ENCODE peak calls at places on chromosomes 5 and 9, in eight cellular contexts. K is Peyer's patch, W is body of pancreas, U is breast epithelium, T is suprapubic skin, F is gastrocnemius medialis, S is GM12878, L is H1. C is an unnamed sample.

GRCh38 chr9:35423499-35423898 is 66.4 kb upstream of the RUSC2 start:
- DNase-seq in T (no peak), F (no peak), S (no peak), K (no peak), W (no peak), L (no peak), U (no peak), C (no peak)

GRCh38 chr5:32833127-32833526 is 122.0 kb downstream of the NPR3 start:
- DNase-seq in L (no peak), U (no peak), K (no peak), W (peak; percentile 71), T (no peak), F (no peak), S (no peak), C (no peak)

GRCh38 chr5:5891350-5891749 is 468.9 kb downstream of the ICE1 start:
- DNase-seq in T (no peak), W (no peak), S (no peak), U (no peak), F (no peak), K (no peak), L (no peak), C (no peak)

GRCh38 chr5:78649220-78649700 is 688 bp upstream of the LHFPL2 start:
- DNase-seq in W (peak; percentile 23), S (no peak), T (no peak), L (no peak), U (no peak), F (no peak), K (peak; percentile 22), C (no peak)

GRCh38 chr5:179225387-179225786 is 119.9 kb downstream of the ADAMTS2 start:
- DNase-seq in F (no peak), K (no peak), W (no peak), T (peak; percentile 65), L (no peak), U (peak; percentile 45), S (no peak), C (no peak)

GRCh38 chr9:135338546-135338945 is 141.0 kb upstream of the PPP1R26 start:
- DNase-seq in K (no peak), T (peak; percentile 62), S (no peak), L (no peak), U (no peak), F (no peak), W (no peak), C (no peak)

GRCh38 chr5:77232959-77233358 is 22.5 kb downstream of the PDE8B start:
- DNase-seq in F (no peak), T (no peak), W (no peak), U (no peak), K (no peak), S (no peak), L (no peak), C (no peak)

GRCh38 chr5:90518666-90519065 is 10.7 kb downstream of the LYSMD3 start:
- DNase-seq in K (no peak), L (no peak), F (no peak), T (no peak), W (no peak), U (no peak), S (no peak), C (no peak)

GRCh38 chr9:129752915-129753724 is at the start of gene PTGES:
- DNase-seq in T (peak; percentile 89), F (peak; percentile 23), U (peak; percentile 78), W (peak; percentile 65), L (no peak), S (no peak), K (peak; percentile 29), C (peak; percentile 73)

GRCh38 chr5:133993152-133993548 is 11.6 kb downstream of the VDAC1 start:
- DNase-seq in F (no peak), S (no peak), T (no peak), W (no peak), L (no peak), U (no peak), K (no peak), C (no peak)

GRCh38 chr9:107732781-107733529 is 243.4 kb upstream of the KLF4 start:
- DNase-seq in K (no peak), L (no peak), U (no peak), T (no peak), F (peak; percentile 54), W (peak; percentile 57), S (no peak), C (peak; percentile 62)

GRCh38 chr5:55989860-55990259 is 4.9 kb downstream of the IL6ST start:
- DNase-seq in K (no peak), U (no peak), F (no peak), W (no peak), L (no peak), T (no peak), S (no peak), C (no peak)

GRCh38 chr9:98367923-98368322 is 112.5 kb upstream of the TBC1D2 start:
- DNase-seq in U (no peak), T (no peak), S (no peak), L (no peak), W (no peak), F (no peak), K (no peak), C (no peak)

GRCh38 chr9:98074119-98074990 is 17.8 kb downstream of the NANS start:
- DNase-seq in T (no peak), W (peak; percentile 47), K (peak; percentile 64), U (peak; percentile 73), S (no peak), L (no peak), F (peak; percentile 20), C (peak; percentile 69)

DNA sequence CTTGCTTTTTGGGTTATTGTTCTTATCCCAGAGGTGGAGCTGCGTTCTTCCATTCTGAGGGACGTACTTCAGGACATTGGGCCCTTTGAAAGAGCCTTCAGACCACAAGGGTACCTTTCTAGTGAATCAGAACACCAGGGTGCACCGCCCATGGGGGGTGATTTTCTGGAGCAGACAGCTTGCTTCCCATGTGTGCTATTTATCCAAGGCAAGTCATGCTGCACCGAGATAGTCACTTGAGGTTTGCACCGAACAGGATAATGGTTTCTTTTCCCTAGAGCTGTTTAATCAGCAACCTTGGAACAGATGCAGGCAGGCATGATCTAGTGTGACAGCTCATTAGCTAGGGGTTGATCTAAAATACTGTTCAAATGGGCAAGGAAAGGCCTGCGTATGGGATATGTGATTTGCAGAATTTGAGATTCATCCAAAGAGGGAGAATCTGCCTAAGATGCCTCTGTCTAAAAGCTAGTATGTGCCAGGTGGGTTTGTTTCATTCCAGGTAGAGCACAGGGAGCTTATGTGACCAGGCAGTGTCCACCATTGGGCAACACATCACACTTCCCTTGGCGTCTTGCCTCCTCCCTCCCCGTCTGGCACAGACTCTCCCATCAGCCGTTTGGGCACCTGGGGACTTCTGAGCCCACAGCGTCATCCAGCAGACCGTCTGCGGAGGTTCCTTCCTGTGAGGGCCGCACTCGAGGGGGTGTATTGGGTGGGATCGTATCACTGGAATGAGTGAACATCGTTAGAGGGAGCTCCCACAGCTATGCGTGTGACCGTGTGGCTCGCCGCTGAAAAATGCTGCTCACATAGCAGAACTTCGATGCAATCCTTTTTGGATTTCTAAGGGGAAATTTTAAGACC is 23.0 kb downstream of the ABL1 start:
- DNase-seq in K (no peak), T (peak; percentile 82), U (no peak), W (peak; percentile 40), L (no peak), S (no peak), F (peak; percentile 25), C (peak; percentile 56)
- TF ChIP-seq POLR2A in K (no peak), T (no peak), U (no peak), W (no peak), L (no peak), S (no peak), F (no peak), C (no peak)

GRCh38 chr5:36066540-36067210 is at the start of gene UGT3A2:
- DNase-seq in L (peak; percentile 86), T (no peak), W (no peak), F (no peak), U (no peak), S (no peak), K (no peak), C (no peak)

GRCh38 chr5:36073595-36074216 is 7.0 kb upstream of the UGT3A2 start:
- DNase-seq in U (no peak), L (peak; percentile 44), W (no peak), K (no peak), T (no peak), F (no peak), S (no peak), C (no peak)

GRCh38 chr5:36068751-36069281 is 2.1 kb upstream of the UGT3A2 start:
- DNase-seq in T (no peak), F (no peak), W (no peak), S (no peak), L (no peak), K (no peak), U (no peak), C (no peak)

GRCh38 chr5:36066001-36066539 is 612 bp downstream of the UGT3A2 start:
- DNase-seq in K (no peak), W (no peak), L (no peak), U (no peak), F (no peak), S (no peak), T (no peak), C (no peak)

GRCh38 chr5:36070687-36071571 is 4.2 kb upstream of the UGT3A2 start:
- DNase-seq in S (no peak), K (no peak), T (no peak), U (no peak), F (no peak), L (no peak), W (peak; percentile 48), C (no peak)
- H3K27ac ChIP-seq in S (no peak overlapping the region), K (no peak overlapping the region), T (no peak overlapping the region), U (no peak overlapping the region), F (no peak overlapping the region), L (no peak overlapping the region), W (no peak overlapping the region), C (no peak overlapping the region)

DNA sequence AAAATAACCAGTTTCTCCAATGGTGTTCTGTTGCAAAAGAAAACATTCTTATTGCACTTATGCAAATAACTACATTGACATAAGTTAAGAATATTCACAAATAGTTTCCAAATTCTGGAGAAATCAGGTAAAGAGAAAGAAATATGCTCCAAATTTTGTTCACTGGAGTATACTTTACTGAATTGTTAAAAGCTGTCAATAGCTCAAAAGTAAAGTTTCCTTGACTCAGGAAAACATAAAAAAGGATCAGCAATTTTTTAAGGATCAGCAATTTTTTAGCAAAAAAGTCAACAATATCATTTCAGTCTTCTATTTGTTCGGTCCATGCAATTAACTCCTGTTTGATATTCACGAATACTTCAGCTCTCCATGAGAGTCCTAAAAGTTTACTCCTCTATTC is 51.6 kb downstream of the ANXA2R start:
- DNase-seq in W (no peak), K (no peak), S (no peak), T (no peak), F (no peak), U (no peak), L (no peak), C (no peak)
- TF ChIP-seq POLR2A in W (no peak), K (no peak), S (no peak), T (no peak), F (no peak), U (no peak), L (no peak), C (no peak)

GRCh38 chr9:75889577-75889976 is 896 bp upstream of the PCSK5 start:
- DNase-seq in F (no peak), U (no peak), T (no peak), K (no peak), S (no peak), W (peak; percentile 20), L (no peak), C (peak; percentile 23)
- H3K27ac ChIP-seq in F (peak overlapping the region; percentile 68), U (peak overlapping the region; percentile 82), T (peak overlapping the region; percentile 80), K (peak overlapping the region; percentile 85), S (no peak overlapping the region), W (peak overlapping the region; percentile 83), L (no peak overlapping the region), C (peak overlapping the region; percentile 64)

C was measured in thyroid gland.